ENCODE peak calls at places on chromosomes 2 and 18, in six cellular contexts. W is stimulated activated CD8-positive, alpha-beta memory T cell treated with anti-CD3 and anti-CD28 coated beads, Interleukin-15, amount 100 ng/mL, for 1 hour; N is activated CD4-positive, alpha-beta T cell treated with anti-CD3 and anti-CD28 coated beads, Interleukin-2, amount 50 U/mL, for 48 hours; U is T-helper 9 cell; T is HTR-8/SVneo; S is hypothalamus. P is an unnamed sample.

GRCh38 chr2:159285433-159285832 is 1.1 kb downstream of the WDSUB1 start:
- DNase-seq in S (no peak), W (no peak), U (no peak), T (no peak), N (no peak), P (no peak)

GRCh38 chr2:65317841-65318240 is 90.2 kb downstream of the ACTR2 start:
- DNase-seq in U (no peak), N (no peak), S (no peak), T (no peak), W (no peak), P (no peak)

GRCh38 chr2:101113441-101114267 is 37.5 kb downstream of the TBC1D8 start:
- DNase-seq in N (no peak), W (no peak), U (no peak), T (no peak), S (no peak), P (no peak)

GRCh38 chr2:144201868-144202468 is 318.0 kb downstream of the ZEB2 start:
- DNase-seq in T (no peak), W (no peak), U (no peak), N (no peak), S (no peak), P (no peak)

GRCh38 chr2:149931486-149931885 is 343.9 kb upstream of the MMADHC start:
- DNase-seq in T (no peak), N (no peak), U (no peak), W (no peak), S (no peak), P (no peak)

GRCh38 chr2:126643431-126643830 is 12.5 kb upstream of the GYPC start:
- DNase-seq in U (no peak), S (no peak), N (no peak), W (no peak), T (no peak), P (no peak)

GRCh38 chr2:231922945-231923344 is 3.3 kb downstream of the NPPC start:
- DNase-seq in W (no peak), U (no peak), S (no peak), T (no peak), N (no peak), P (no peak)

GRCh38 chr18:41128545-41128944 is 826.5 kb upstream of the PIK3C3 start:
- DNase-seq in U (no peak), T (no peak), S (no peak), W (no peak), N (no peak), P (no peak)

GRCh38 chr18:24503182-24503581 is 42.7 kb downstream of the HRH4 start:
- DNase-seq in U (no peak), W (no peak), N (no peak), T (no peak), S (no peak), P (no peak)

GRCh38 chr18:36402765-36403396 is 105.4 kb downstream of the FHOD3 start:
- DNase-seq in U (no peak), T (no peak), W (no peak), N (no peak), S (no peak), P (peak)

GRCh38 chr18:49747876-49748275 is 65.5 kb downstream of the ACAA2 start:
- DNase-seq in W (no peak), S (no peak), U (no peak), N (no peak), T (no peak), P (no peak)

P was measured in head of caudate nucleus.